ENCODE peak calls at places on chromosomes 1 and 21, in eight cellular contexts. T, S, B, O, Y, A, H and N are unnamed samples.
A peak's percentile ranks its signal among the peaks of the same experiment; 100 is the strongest.

GRCh38 chr21:37149411-37149810 is 76.4 kb downstream of the TTC3 start:
- DNase-seq in Y (no peak), O (peak; percentile 39), T (peak; percentile 88), B (no peak), A (peak; percentile 65), S (no peak), H (peak; percentile 9), N (no peak)

GRCh38 chr1:113452921-113453770 is 62.8 kb downstream of the MAGI3 start:
- DNase-seq in H (peak; percentile 68), B (no peak), T (peak; percentile 42), S (no peak), O (peak; percentile 54), A (no peak), Y (peak; percentile 14), N (peak; percentile 32)

GRCh38 chr1:983736-984475 is 2.0 kb upstream of the PERM1 start:
- DNase-seq in S (peak; percentile 90), A (no peak), T (no peak), Y (peak; percentile 51), O (no peak), B (no peak), H (peak; percentile 59), N (no peak)

GRCh38 chr21:34835526-34835925 is 166.7 kb downstream of the CLIC6 start:
- DNase-seq in Y (peak; percentile 23), T (peak; percentile 85), A (no peak), B (peak; percentile 39), H (no peak), O (peak; percentile 41), S (no peak), N (no peak)

GRCh38 chr1:31934706-31935629 is 3.2 kb downstream of the PTP4A2 start:
- DNase-seq in O (peak; percentile 58), S (no peak), H (peak; percentile 91), T (peak; percentile 57), A (no peak), Y (peak; percentile 38), B (no peak), N (no peak)

GRCh38 chr1:192654607-192655389 is 18.9 kb downstream of the RGS13 start:
- DNase-seq in Y (no peak), O (peak; percentile 58), S (no peak), T (peak; percentile 59), B (no peak), H (peak; percentile 77), A (no peak), N (no peak)

GRCh38 chr21:35138665-35139381 is 89.7 kb upstream of the RUNX1 start:
- DNase-seq in Y (no peak), H (peak; percentile 94), O (peak; percentile 96), B (no peak), T (peak; percentile 37), A (no peak), S (no peak), N (no peak)

GRCh38 chr1:205088341-205088740 is 4.1 kb upstream of the TMEM81 start:
- DNase-seq in B (no peak), Y (no peak), O (no peak), T (peak; percentile 35), S (no peak), A (no peak), H (no peak), N (no peak)

GRCh38 chr1:212256404-212256803 is 28.8 kb upstream of the PPP2R5A start:
- DNase-seq in Y (no peak), T (no peak), A (no peak), S (no peak), B (no peak), H (no peak), O (no peak), N (no peak)

GRCh38 chr1:174414205-174414604 is 33.6 kb upstream of the GPR52 start:
- DNase-seq in S (no peak), B (no peak), O (no peak), H (no peak), T (no peak), Y (no peak), A (no peak), N (no peak)

GRCh38 chr1:85437139-85437538 is 27.8 kb downstream of the DDAH1 start:
- DNase-seq in B (no peak), Y (no peak), A (no peak), O (no peak), T (no peak), S (no peak), H (no peak), N (no peak)

GRCh38 chr1:39672551-39672947 is 642 bp upstream of the NT5C1A start:
- DNase-seq in Y (no peak), T (no peak), B (no peak), O (no peak), S (no peak), A (no peak), H (no peak), N (no peak)

GRCh38 chr1:66350001-66350547 is 183.9 kb upstream of the SGIP1 start:
- DNase-seq in B (peak; percentile 33), O (peak; percentile 55), S (peak; percentile 63), H (peak; percentile 81), A (no peak), T (peak; percentile 44), Y (peak; percentile 66), N (no peak)

GRCh38 chr1:15000671-15001070 is 152.9 kb upstream of the TMEM51 start:
- DNase-seq in A (no peak), H (no peak), S (no peak), O (no peak), B (no peak), T (no peak), Y (no peak), N (no peak)

GRCh38 chr1:38534473-38534823 is 325.1 kb downstream of the RRAGC start:
- DNase-seq in S (no peak), A (no peak), H (no peak), T (no peak), O (no peak), B (no peak), Y (no peak), N (no peak)

GRCh38 chr1:212641956-212642355 is 33.4 kb downstream of the ATF3 start:
- DNase-seq in O (no peak), A (no peak), B (no peak), Y (no peak), T (peak; percentile 26), H (no peak), S (no peak), N (no peak)

GRCh38 chr1:104294259-104294658 is 544.6 kb downstream of the AMY1C start:
- DNase-seq in A (no peak), Y (no peak), O (no peak), S (no peak), T (no peak), H (no peak), B (no peak), N (no peak)

GRCh38 chr1:94553323-94553730 is 11.8 kb upstream of the F3 start:
- DNase-seq in T (no peak), H (peak; percentile 28), A (no peak), Y (no peak), S (no peak), O (peak; percentile 58), B (no peak), N (no peak)

GRCh38 chr1:34806396-34806795 is 13.6 kb downstream of the GJA4 start:
- DNase-seq in S (no peak), H (no peak), B (no peak), Y (no peak), A (peak; percentile 14), O (no peak), T (peak; percentile 59), N (no peak)

GRCh38 chr1:167808104-167808503 is 86.3 kb downstream of the MPZL1 start:
- DNase-seq in T (no peak), H (no peak), B (no peak), Y (no peak), O (no peak), A (no peak), S (no peak), N (no peak)

GRCh38 chr1:245153645-245154428 is 948 bp upstream of the KIF26B start:
- DNase-seq in O (peak; percentile 23), H (peak; percentile 12), S (peak; percentile 82), B (no peak), A (no peak), Y (no peak), T (no peak), N (no peak)

GRCh38 chr1:45607407-45608074 is 16.3 kb downstream of the CCDC17 start:
- DNase-seq in S (no peak), H (no peak), O (no peak), A (no peak), Y (no peak), B (no peak), T (no peak), N (no peak)

GRCh38 chr1:1058921-1059493 is 15.1 kb downstream of the RNF223 start:
- DNase-seq in H (peak; percentile 48), Y (no peak), T (no peak), A (no peak), S (no peak), B (no peak), O (no peak), N (no peak)

GRCh38 chr1:159959451-159959850 is 5.4 kb upstream of the SLAMF9 start:
- DNase-seq in O (no peak), T (peak; percentile 18), Y (no peak), A (no peak), H (peak; percentile 94), B (no peak), S (no peak), N (no peak)

GRCh38 chr1:18246543-18246942 is 138.9 kb downstream of the IGSF21 start:
- DNase-seq in O (no peak), B (no peak), S (no peak), Y (no peak), T (no peak), H (no peak), A (no peak), N (no peak)
- TF ChIP-seq CTCF in O (no peak), B (no peak), S (no peak), Y (no peak), T (no peak), H (peak; percentile 54), A (no peak), N (no peak)

GRCh38 chr1:154816937-154817336 is 53.1 kb downstream of the KCNN3 start:
- DNase-seq in A (no peak), H (no peak), O (no peak), S (no peak), B (no peak), Y (no peak), T (no peak), N (no peak)
- H3K4me3 ChIP-seq in A (no peak overlapping the region), H (no peak overlapping the region), O (no peak overlapping the region), S (no peak overlapping the region), B (no peak overlapping the region), Y (no peak overlapping the region), T (no peak overlapping the region), N (no peak overlapping the region)

GRCh38 chr1:70745199-70745598 is 302.4 kb downstream of the PTGER3 start:
- DNase-seq in B (no peak), T (no peak), H (peak; percentile 43), A (no peak), Y (no peak), S (no peak), O (no peak), N (no peak)
- TF ChIP-seq CTCF in B (no peak), T (peak; percentile 59), H (peak; percentile 67), A (peak; percentile 47), Y (no peak), S (peak; percentile 14), O (no peak), N (no peak)

DNA sequence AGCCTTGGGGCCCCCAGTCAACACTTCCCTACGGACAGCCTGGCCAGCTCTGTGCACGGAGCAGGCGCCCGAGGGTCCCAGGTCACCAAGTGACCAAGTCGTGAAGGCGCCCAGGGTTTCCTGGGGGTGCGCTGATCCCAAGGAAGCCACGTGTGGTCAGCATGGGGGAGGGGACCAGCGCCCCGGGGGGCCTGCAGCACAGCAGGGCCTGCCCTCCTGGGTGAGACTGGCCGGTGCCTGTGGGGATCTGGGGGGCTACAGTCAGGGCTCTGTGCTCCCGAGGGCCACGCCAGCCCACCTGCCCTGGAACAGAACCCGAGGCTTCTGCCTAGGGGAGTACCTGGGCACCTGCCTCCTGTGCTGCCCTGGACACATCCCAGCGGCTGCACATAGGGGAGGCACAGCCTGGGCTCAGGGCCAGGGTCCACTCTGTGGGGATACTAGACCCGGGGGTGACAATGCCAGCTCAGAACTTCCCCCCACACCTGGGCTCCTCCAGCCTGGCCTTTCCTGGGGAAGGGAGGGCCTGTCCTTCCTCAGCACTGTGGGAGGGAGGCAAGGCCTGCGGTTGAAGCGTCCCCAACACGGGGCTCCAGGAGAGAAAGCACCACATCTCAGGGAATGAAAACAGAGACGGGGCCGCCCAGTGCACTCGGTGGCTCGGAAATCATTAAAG is 6.2 kb upstream of the POFUT2 start:
- DNase-seq in H (no peak), S (peak; percentile 76), Y (no peak), T (peak; percentile 13), O (no peak), A (no peak), B (peak; percentile 13), N (no peak)
- H3K4me3 ChIP-seq in H (no peak overlapping the region), S (no peak overlapping the region), Y (no peak overlapping the region), T (no peak overlapping the region), O (no peak overlapping the region), A (peak overlapping the region; percentile 36), B (peak overlapping the region; percentile 8), N (peak overlapping the region; percentile 13)